ENCODE peak calls at places on chromosomes 1 and 21, in five cellular contexts. One of them, this sample, is unnamed.

GRCh38 chr1:23809751-23810171 is 9.2 kb upstream of the GALE start:
- DNase-seq in stomach: peak; percentile 85
- DNase-seq in breast epithelium: peak; percentile 70
- DNase-seq in HL-60: peak; percentile 95
- DNase-seq in tibial nerve: peak; percentile 60
- DNase-seq in this sample: no peak

GRCh38 chr1:8903908-8904650 is 25.6 kb upstream of the ENO1 start:
- DNase-seq in tibial nerve: peak; percentile 64
- DNase-seq in stomach: peak; percentile 30
- DNase-seq in HL-60: no peak
- DNase-seq in breast epithelium: peak; percentile 81
- DNase-seq in this sample: no peak

GRCh38 chr21:32260130-32260529 is 18.7 kb downstream of the MIS18A start:
- DNase-seq in stomach: no peak
- DNase-seq in breast epithelium: no peak
- DNase-seq in HL-60: no peak
- DNase-seq in tibial nerve: no peak
- DNase-seq in this sample: no peak

GRCh38 chr1:222420621-222421020 is 127.3 kb downstream of the HHIPL2 start:
- DNase-seq in breast epithelium: no peak
- DNase-seq in HL-60: no peak
- DNase-seq in tibial nerve: no peak
- DNase-seq in stomach: no peak
- DNase-seq in this sample: no peak

GRCh38 chr1:230387296-230387695 is 38.8 kb downstream of the PGBD5 start:
- DNase-seq in tibial nerve: no peak
- DNase-seq in stomach: no peak
- DNase-seq in breast epithelium: no peak
- DNase-seq in HL-60: no peak
- DNase-seq in this sample: no peak

GRCh38 chr1:203479646-203480045 is 4.0 kb downstream of the PRELP start:
- DNase-seq in tibial nerve: no peak
- DNase-seq in breast epithelium: no peak
- DNase-seq in HL-60: no peak
- DNase-seq in stomach: no peak
- DNase-seq in this sample: no peak

GRCh38 chr1:107698161-107698560 is 266.8 kb downstream of the VAV3 start:
- DNase-seq in stomach: no peak
- DNase-seq in HL-60: no peak
- DNase-seq in tibial nerve: no peak
- DNase-seq in breast epithelium: no peak
- DNase-seq in this sample: no peak

GRCh38 chr1:205313681-205314308 is 7.8 kb downstream of the NUAK2 start:
- DNase-seq in HL-60: peak; percentile 39
- DNase-seq in stomach: peak; percentile 35
- DNase-seq in breast epithelium: no peak
- DNase-seq in tibial nerve: peak; percentile 36
- DNase-seq in this sample: no peak

GRCh38 chr1:229408458-229409037 is 25.3 kb downstream of the ACTA1 start:
- DNase-seq in tibial nerve: no peak
- DNase-seq in breast epithelium: no peak
- DNase-seq in stomach: no peak
- DNase-seq in HL-60: no peak
- DNase-seq in this sample: no peak

GRCh38 chr21:28336299-28336698 is 656.4 kb downstream of the LTN1 start:
- DNase-seq in tibial nerve: no peak
- DNase-seq in HL-60: no peak
- DNase-seq in stomach: peak; percentile 26
- DNase-seq in breast epithelium: no peak
- DNase-seq in this sample: no peak

GRCh38 chr21:45721656-45722055 is 78.1 kb downstream of the PCBP3 start:
- DNase-seq in tibial nerve: no peak
- DNase-seq in breast epithelium: no peak
- DNase-seq in stomach: no peak
- DNase-seq in HL-60: no peak
- DNase-seq in this sample: no peak

GRCh38 chr1:230104395-230105244 is 37.6 kb downstream of the GALNT2 start:
- DNase-seq in breast epithelium: peak; percentile 94
- DNase-seq in HL-60: peak; percentile 87
- DNase-seq in stomach: peak; percentile 96
- DNase-seq in tibial nerve: peak; percentile 96
- DNase-seq in this sample: peak; percentile 100

DNA sequence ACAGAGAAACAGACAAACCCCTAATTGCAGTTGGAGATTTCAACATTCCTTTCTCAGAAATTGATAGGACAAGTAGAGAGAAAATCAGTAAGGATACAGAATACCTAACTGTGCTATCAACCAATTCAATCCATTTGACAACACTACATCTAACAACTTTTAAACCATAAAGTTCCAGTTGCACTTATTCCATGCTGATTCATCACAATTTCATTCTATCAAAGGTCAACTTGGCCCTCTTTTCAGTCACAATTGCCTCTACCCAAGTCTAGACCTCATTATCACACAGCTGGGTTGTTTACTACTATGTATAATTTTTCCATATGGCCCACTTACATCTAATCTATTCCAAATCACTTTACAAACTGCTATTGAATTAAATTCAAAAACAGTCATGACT is 19.8 kb upstream of the DESI2 start:
- DNase-seq in tibial nerve: no peak
- DNase-seq in HL-60: no peak
- DNase-seq in stomach: no peak
- DNase-seq in breast epithelium: no peak
- DNase-seq in this sample: no peak
- H3K4me3 ChIP-seq in tibial nerve: no peak overlapping the region
- H3K4me3 ChIP-seq in HL-60: no peak overlapping the region
- H3K4me3 ChIP-seq in stomach: no peak overlapping the region
- H3K4me3 ChIP-seq in breast epithelium: no peak overlapping the region
- H3K4me3 ChIP-seq in this sample: no peak overlapping the region

DNA sequence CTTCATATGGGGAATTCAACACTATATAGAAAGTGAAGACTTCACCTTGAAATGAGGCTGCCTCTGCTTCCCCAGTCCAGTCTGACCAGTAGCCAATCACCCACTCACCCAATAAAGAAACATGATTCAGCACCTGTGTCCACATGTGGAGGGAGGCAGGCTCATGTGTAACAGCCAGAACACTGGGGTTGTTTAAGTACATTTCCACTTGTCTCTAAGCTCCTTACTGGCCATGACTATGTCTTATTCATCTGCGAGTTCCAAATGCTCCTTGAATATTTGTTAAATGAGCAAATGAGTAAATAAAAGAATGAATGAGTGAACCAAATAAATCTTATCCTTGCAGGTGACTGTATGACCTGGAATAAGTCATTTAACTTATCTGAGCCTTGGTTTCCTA is 100.1 kb downstream of the BRINP2 start:
- DNase-seq in tibial nerve: no peak
- DNase-seq in breast epithelium: no peak
- DNase-seq in stomach: no peak
- DNase-seq in HL-60: no peak
- DNase-seq in this sample: no peak
- H3K27me3 ChIP-seq in tibial nerve: no peaks in the 10 kb centered on the region
- H3K27me3 ChIP-seq in breast epithelium: no peaks in the 10 kb centered on the region
- H3K27me3 ChIP-seq in stomach: no peaks in the 10 kb centered on the region
- H3K27me3 ChIP-seq in HL-60: peaks cover 4% of the 10 kb centered on the region
- H3K27me3 ChIP-seq in this sample: no peaks in the 10 kb centered on the region

DNA sequence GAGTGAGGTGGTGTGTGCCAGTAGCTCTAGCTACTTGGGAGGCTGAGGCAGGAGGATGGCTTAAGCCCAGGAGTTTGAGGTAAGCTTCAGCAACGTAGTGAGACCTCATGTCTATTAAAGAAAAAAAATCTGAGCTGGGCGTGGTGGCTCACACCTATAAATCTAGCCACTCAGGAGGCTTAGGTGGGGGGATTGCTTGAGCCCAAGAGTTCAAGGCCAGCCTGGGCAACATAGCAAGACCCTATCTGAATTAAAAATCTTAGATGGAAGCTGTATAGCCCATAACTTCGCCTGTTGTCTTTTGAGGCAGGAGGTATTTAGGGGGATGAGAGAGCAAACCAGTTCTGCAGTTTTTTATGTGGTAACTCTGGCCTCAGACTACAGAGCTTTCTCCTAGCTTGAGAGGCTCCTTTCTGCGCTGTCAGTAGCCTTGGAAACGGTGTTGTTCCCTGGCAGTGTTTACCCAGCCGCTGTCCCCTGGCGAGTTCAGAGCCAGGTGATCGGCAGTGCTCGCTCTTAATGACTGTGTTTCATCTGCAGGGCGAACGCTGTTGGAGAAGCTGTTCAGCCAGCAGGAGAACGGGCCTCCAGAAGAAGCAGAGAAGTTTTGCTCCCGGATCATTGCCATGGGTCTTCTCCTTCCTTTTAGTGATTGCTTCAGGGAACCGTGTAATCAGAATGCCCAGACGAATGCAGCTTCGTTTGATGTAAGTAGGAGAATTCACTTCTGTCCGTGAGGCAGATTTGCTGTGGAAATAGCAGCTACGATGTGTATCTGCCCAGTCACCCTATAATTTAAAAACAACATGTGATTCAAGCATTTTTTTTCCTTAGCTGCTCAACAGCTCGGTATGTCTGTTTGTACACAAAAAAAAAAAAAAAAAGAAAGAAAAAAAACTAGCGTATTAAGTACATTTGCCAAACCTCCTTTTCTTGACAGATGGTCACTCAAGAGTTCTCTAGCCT is 31.2 kb downstream of the FMN2 start:
- DNase-seq in stomach: no peak
- DNase-seq in breast epithelium: no peak
- DNase-seq in tibial nerve: no peak
- DNase-seq in HL-60: no peak
- DNase-seq in this sample: no peak
- H3K4me3 ChIP-seq in stomach: no peak overlapping the region
- H3K4me3 ChIP-seq in breast epithelium: no peak overlapping the region
- H3K4me3 ChIP-seq in tibial nerve: no peak overlapping the region
- H3K4me3 ChIP-seq in HL-60: no peak overlapping the region
- H3K4me3 ChIP-seq in this sample: no peak overlapping the region

DNA sequence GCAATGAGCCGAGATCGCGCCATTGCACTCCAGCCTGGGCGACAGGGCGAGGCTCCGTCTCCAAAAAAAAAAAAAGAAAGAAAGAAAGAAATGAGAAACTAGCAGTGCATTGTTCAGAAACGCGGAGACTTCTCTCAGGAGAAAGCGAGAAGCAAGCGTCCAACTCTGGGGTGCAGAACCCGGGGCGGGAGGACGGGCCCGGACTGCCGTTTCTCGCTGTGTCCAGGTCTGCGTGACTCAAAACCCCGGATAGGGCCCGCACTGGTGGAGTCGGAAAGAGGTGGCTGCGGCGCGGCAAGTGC is 395 bp upstream of the MIB2 start:
- DNase-seq in stomach: no peak
- DNase-seq in HL-60: no peak
- DNase-seq in tibial nerve: no peak
- DNase-seq in breast epithelium: no peak
- DNase-seq in this sample: no peak
- H3K27me3 ChIP-seq in stomach: no peaks in the 10 kb centered on the region
- H3K27me3 ChIP-seq in HL-60: no peaks in the 10 kb centered on the region
- H3K27me3 ChIP-seq in tibial nerve: no peaks in the 10 kb centered on the region
- H3K27me3 ChIP-seq in breast epithelium: no peaks in the 10 kb centered on the region
- H3K27me3 ChIP-seq in this sample: no peaks in the 10 kb centered on the region

GRCh38 chr1:201468501-201468843 is 516 bp downstream of the PHLDA3 start:
- DNase-seq in tibial nerve: no peak
- DNase-seq in stomach: peak; percentile 44
- DNase-seq in breast epithelium: no peak
- DNase-seq in HL-60: peak; percentile 26
- DNase-seq in this sample: no peak

GRCh38 chr1:201466492-201466891 is 2.5 kb downstream of the PHLDA3 start:
- DNase-seq in tibial nerve: no peak
- DNase-seq in HL-60: no peak
- DNase-seq in breast epithelium: no peak
- DNase-seq in stomach: peak; percentile 54
- DNase-seq in this sample: no peak

GRCh38 chr1:201470581-201470980 is 1.6 kb upstream of the PHLDA3 start:
- DNase-seq in HL-60: no peak
- DNase-seq in breast epithelium: no peak
- DNase-seq in stomach: no peak
- DNase-seq in tibial nerve: no peak
- DNase-seq in this sample: no peak

GRCh38 chr1:201469645-201470074 is 672 bp upstream of the PHLDA3 start:
- DNase-seq in breast epithelium: no peak
- DNase-seq in stomach: no peak
- DNase-seq in HL-60: no peak
- DNase-seq in tibial nerve: no peak
- DNase-seq in this sample: no peak

GRCh38 chr1:201468844-201469644 is at the start of gene PHLDA3:
- DNase-seq in tibial nerve: peak; percentile 83
- DNase-seq in HL-60: peak; percentile 12
- DNase-seq in stomach: peak; percentile 79
- DNase-seq in breast epithelium: peak; percentile 90
- DNase-seq in this sample: peak; percentile 80
- H3K4me3 ChIP-seq in tibial nerve: peak within 1 kb of the TSS; percentile 81
- H3K4me3 ChIP-seq in HL-60: peak within 1 kb of the TSS; percentile 17
- H3K4me3 ChIP-seq in stomach: peak within 1 kb of the TSS; percentile 89
- H3K4me3 ChIP-seq in breast epithelium: peak within 1 kb of the TSS; percentile 64
- H3K4me3 ChIP-seq in this sample: peak within 1 kb of the TSS; percentile 83

GRCh38 chr21:34047835-34048234 is 25.5 kb upstream of the MRPS6 start:
- DNase-seq in stomach: no peak
- DNase-seq in HL-60: no peak
- DNase-seq in tibial nerve: no peak
- DNase-seq in breast epithelium: no peak
- DNase-seq in this sample: no peak
- H3K27me3 ChIP-seq in stomach: no peaks in the 10 kb centered on the region
- H3K27me3 ChIP-seq in HL-60: no peaks in the 10 kb centered on the region
- H3K27me3 ChIP-seq in tibial nerve: no peaks in the 10 kb centered on the region
- H3K27me3 ChIP-seq in breast epithelium: no peaks in the 10 kb centered on the region
- H3K27me3 ChIP-seq in this sample: no peaks in the 10 kb centered on the region

GRCh38 chr1:18949689-18950414 is 6.6 kb downstream of the IFFO2 start:
- DNase-seq in tibial nerve: no peak
- DNase-seq in breast epithelium: no peak
- DNase-seq in stomach: no peak
- DNase-seq in HL-60: no peak
- DNase-seq in this sample: no peak

GRCh38 chr1:18946550-18947381 is 9.7 kb downstream of the IFFO2 start:
- DNase-seq in HL-60: no peak
- DNase-seq in breast epithelium: no peak
- DNase-seq in tibial nerve: no peak
- DNase-seq in stomach: no peak
- DNase-seq in this sample: no peak

GRCh38 chr1:18947570-18947969 is 8.9 kb downstream of the IFFO2 start:
- DNase-seq in breast epithelium: no peak
- DNase-seq in stomach: no peak
- DNase-seq in HL-60: no peak
- DNase-seq in tibial nerve: no peak
- DNase-seq in this sample: no peak

GRCh38 chr1:18948913-18949688 is 7.4 kb downstream of the IFFO2 start:
- DNase-seq in breast epithelium: no peak
- DNase-seq in stomach: peak; percentile 57
- DNase-seq in tibial nerve: no peak
- DNase-seq in HL-60: no peak
- DNase-seq in this sample: no peak

GRCh38 chr1:18948048-18948912 is 8.2 kb downstream of the IFFO2 start:
- DNase-seq in tibial nerve: no peak
- DNase-seq in HL-60: no peak
- DNase-seq in breast epithelium: no peak
- DNase-seq in stomach: no peak
- DNase-seq in this sample: no peak
- H3K4me3 ChIP-seq in tibial nerve: no peak overlapping the region
- H3K4me3 ChIP-seq in HL-60: no peak overlapping the region
- H3K4me3 ChIP-seq in breast epithelium: no peak overlapping the region
- H3K4me3 ChIP-seq in stomach: no peak overlapping the region
- H3K4me3 ChIP-seq in this sample: peak overlapping the region; percentile 70